ENCODE peak calls at places on chromosomes 7 and 10, in six cellular contexts. O is endothelial cell, G is brain microvascular endothelial cell, J is astrocyte of the spinal cord, B is colonic mucosa, V is bronchial epithelial cell. X is an unnamed sample.

GRCh38 chr7:134619627-134620331 is 26.9 kb upstream of the BPGM start:
- DNase-seq in J (peak; percentile 95), O (no peak), B (no peak), V (peak; percentile 99), G (peak; percentile 92), X (no peak)

GRCh38 chr10:112663181-112663879 is 216.3 kb downstream of the VTI1A start:
- DNase-seq in V (peak; percentile 86), B (no peak), O (no peak), G (peak; percentile 69), J (peak; percentile 56), X (no peak)

GRCh38 chr10:78896169-78896931 is 172.4 kb upstream of the ZMIZ1 start:
- DNase-seq in O (no peak), V (no peak), J (no peak), B (no peak), G (no peak), X (no peak)

GRCh38 chr7:47288060-47288459 is 293.9 kb downstream of the TNS3 start:
- DNase-seq in B (peak; percentile 10), O (no peak), V (no peak), G (no peak), J (no peak), X (no peak)

GRCh38 chr10:112040696-112041095 is 142.9 kb downstream of the GPAM start:
- DNase-seq in B (no peak), O (no peak), V (no peak), G (no peak), J (no peak), X (no peak)

GRCh38 chr10:5317547-5318107 is 47.1 kb upstream of the UCN3 start:
- DNase-seq in J (peak; percentile 70), V (peak; percentile 97), G (peak; percentile 92), O (no peak), B (no peak), X (no peak)

GRCh38 chr10:133439517-133440461 is 14.0 kb upstream of the SCART1 start:
- DNase-seq in G (no peak), V (no peak), J (no peak), B (peak; percentile 14), O (no peak), X (no peak)

GRCh38 chr7:33054261-33054964 is 8.2 kb downstream of the NT5C3A start:
- DNase-seq in B (no peak), O (no peak), G (no peak), V (peak; percentile 61), J (no peak), X (no peak)

GRCh38 chr10:83195021-83195420 is 944.3 kb upstream of the GHITM start:
- DNase-seq in V (no peak), J (no peak), G (no peak), O (no peak), B (no peak), X (no peak)
- TF ChIP-seq CTCF in V (no peak), J (no peak), G (no peak), O (no peak), B (no peak), X (no peak)

GRCh38 chr7:67786021-67786420 is 789.4 kb downstream of the TYW1 start:
- DNase-seq in B (no peak), J (no peak), G (no peak), V (no peak), O (no peak), X (no peak)
- TF ChIP-seq CTCF in B (no peak), J (no peak), G (no peak), V (no peak), O (no peak), X (no peak)

DNA sequence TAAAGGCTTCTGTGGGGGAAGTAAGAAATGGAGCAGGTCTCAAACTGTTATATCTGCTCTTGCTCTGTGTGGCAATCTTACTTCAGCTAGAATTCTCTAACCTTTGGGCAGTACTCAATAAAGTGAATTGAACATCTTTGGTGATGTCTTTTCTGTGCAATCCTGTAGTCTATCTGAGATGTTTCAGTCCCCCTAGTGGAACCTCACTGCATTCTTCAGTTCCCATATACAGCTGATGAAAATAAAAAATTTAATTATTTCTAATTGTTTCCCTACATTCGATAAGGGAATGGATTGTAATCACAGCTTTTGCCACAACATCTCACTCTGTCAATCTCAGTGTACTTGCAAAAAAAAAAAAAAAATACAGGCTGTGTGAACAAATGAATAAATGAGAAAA is 522.6 kb downstream of the DNAJB9 start:
- DNase-seq in O (no peak), G (no peak), B (no peak), V (no peak), J (no peak), X (no peak)
- TF ChIP-seq CTCF in O (peak; percentile 44), G (no peak), B (no peak), V (no peak), J (peak; percentile 22), X (no peak)

GRCh38 chr7:135858851-135859250 is 110.2 kb upstream of the FAM180A start:
- DNase-seq in V (no peak), J (no peak), B (no peak), G (no peak), O (no peak), X (no peak)
- TF ChIP-seq CTCF in V (no peak), J (no peak), B (no peak), G (no peak), O (no peak), X (no peak)

DNA sequence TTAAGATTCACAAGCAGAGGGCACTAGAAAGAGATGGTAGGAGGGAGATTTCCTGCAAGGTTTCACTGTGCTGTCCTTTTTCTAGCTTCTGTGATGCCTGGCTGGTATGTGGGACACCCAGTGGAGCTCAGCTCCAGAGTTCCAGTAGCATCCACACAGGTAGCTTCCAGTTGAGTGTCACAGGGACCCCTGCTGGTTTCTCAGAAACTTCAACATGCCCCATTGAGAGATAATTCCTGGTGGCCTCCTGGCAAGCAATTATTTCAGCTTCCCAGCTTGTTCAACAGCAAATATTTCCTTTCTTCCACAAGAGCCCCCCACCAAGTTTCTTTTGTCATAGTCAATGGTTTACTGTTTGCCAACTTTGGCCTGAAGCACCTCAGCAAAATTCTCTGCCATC is 858.7 kb downstream of the REEP3 start:
- DNase-seq in V (no peak), O (no peak), B (peak; percentile 21), G (no peak), J (no peak), X (no peak)
- TF ChIP-seq CTCF in V (no peak), O (no peak), B (peak; percentile 23), G (peak; percentile 11), J (no peak), X (no peak)

GRCh38 chr7:107996072-107996824 is 6.7 kb downstream of the LAMB1 start:
- DNase-seq in B (no peak), V (peak; percentile 70), G (peak; percentile 57), J (no peak), O (no peak), X (no peak)
- TF ChIP-seq CTCF in B (no peak), V (no peak), G (no peak), J (no peak), O (no peak), X (no peak)

DNA sequence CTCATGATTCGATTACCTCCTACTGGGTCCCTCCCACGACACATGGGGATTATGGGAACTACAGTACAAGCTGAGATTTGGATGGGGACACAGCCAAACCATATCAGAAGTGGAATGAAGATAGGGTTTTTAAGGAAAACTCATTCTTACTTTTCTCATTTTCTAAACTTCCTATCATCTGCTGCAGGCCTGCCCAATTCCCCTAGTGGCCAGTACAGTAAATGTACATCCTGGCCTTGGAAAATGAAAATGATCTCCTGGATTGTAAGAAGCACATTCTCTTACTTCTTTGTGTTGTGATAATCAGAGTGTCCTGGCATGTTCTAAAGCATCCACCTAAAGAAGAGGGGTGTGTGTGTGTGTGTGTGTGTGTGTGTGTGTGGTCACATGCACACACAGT is 421.7 kb downstream of the LRMDA start:
- DNase-seq in B (no peak), V (no peak), O (no peak), G (no peak), J (no peak), X (no peak)
- TF ChIP-seq CTCF in B (peak; percentile 18), V (peak; percentile 48), O (peak; percentile 46), G (peak; percentile 68), J (peak; percentile 49), X (no peak)

GRCh38 chr10:17713133-17713532 is 38.9 kb upstream of the TMEM236 start:
- DNase-seq in V (no peak), J (peak; percentile 40), B (no peak), O (no peak), G (no peak), X (no peak)

GRCh38 chr10:17716161-17716560 is 35.8 kb upstream of the TMEM236 start:
- DNase-seq in B (no peak), J (no peak), G (no peak), V (peak; percentile 15), O (no peak), X (no peak)

GRCh38 chr10:17710181-17710580 is 41.8 kb upstream of the TMEM236 start:
- DNase-seq in O (no peak), B (no peak), G (no peak), V (no peak), J (no peak), X (no peak)

GRCh38 chr10:17712053-17712452 is 39.9 kb upstream of the TMEM236 start:
- DNase-seq in G (no peak), J (no peak), V (no peak), O (no peak), B (no peak), X (no peak)

DNA sequence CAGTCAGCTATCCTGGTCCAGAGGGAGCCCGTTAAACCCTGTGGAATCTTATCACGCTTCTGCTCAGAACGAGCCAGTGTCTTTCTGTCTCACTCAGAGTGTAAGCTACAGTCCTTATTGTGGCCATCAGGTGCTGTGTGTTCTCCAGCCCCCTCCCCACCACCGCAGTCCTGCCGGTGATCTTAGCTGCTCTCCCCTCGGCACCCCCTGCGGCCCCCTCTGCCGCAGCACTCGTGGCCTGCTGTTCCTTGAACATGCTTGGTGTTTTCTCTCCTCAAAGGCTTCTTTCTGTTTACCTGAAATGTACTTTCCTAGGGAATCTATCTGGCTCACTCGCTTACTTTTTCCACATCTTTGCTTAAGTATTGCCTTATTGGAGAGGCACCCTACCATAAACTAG is 38.2 kb upstream of the TMEM236 start:
- DNase-seq in V (no peak), J (no peak), O (no peak), B (no peak), G (no peak), X (no peak)
- TF ChIP-seq CTCF in V (no peak), J (no peak), O (no peak), B (no peak), G (no peak), X (no peak)

DNA sequence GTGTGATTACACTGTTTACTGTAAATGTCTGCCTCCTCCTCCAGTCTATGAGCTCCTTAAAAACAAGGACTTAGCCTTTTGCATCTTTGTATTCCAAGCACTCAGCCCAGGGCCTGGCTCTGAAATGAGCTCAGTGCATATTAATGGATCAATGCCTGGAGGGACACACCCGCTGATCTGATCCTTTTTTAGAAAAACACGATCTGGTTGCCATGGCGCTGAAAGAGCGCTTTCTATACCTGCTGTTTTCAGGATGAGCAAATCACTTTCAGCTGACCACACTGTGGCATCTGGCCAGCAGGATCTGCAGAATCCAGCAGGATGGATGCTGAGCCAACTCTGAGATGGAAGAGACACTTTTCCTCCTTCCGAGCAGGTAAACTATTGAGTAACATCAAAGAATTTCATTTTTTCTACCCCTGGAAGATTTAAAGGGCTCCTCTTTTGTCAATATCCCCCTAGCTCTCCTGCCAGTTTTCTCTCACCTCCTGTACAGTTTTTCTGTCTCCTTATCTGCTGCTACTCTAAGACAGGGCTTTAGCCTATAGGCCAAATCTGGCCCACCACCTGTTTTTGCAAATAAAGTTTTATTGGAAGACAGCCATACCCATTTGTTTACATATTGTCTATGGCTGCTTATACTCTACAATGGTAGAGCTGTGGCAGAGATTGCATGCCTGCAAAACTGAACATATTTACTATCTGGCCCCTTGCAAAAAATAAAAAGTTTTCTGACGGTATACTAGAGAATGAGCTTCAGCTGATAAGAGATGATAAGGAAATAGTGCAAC is 37.6 kb upstream of the GARS1 start:
- DNase-seq in J (peak; percentile 89), O (no peak), G (peak; percentile 27), V (peak; percentile 55), B (no peak), X (no peak)
- TF ChIP-seq CTCF in J (no peak), O (no peak), G (no peak), V (no peak), B (no peak), X (no peak)

GRCh38 chr7:77439572-77439971 is 23.4 kb upstream of the GSAP start:
- DNase-seq in B (peak; percentile 59), G (no peak), O (no peak), V (peak; percentile 56), J (no peak), X (no peak)
- TF ChIP-seq CTCF in B (peak; percentile 25), G (peak; percentile 62), O (no peak), V (peak; percentile 63), J (peak; percentile 37), X (no peak)

X was measured in GM10248.